ENCODE peak calls at places on chromosomes 1 and 21, in eight cellular contexts. X is naive B cell; P is LoVo; J is fibroblast of mammary gland; H is HEK293T; B is CD4-positive, CD25-positive, alpha-beta regulatory T cell; U is epithelial cell of esophagus; R is T-cell. I is an unnamed sample.

GRCh38 chr21:21199342-21200102 is 201.3 kb downstream of the NCAM2 start:
- DNase-seq in J (peak; percentile 26), H (no peak), R (no peak), B (no peak), X (no peak), U (no peak), P (no peak), I (no peak)

GRCh38 chr1:205354259-205354904 is 2.3 kb downstream of the KLHDC8A start:
- DNase-seq in H (peak; percentile 71), U (peak; percentile 75), X (peak; percentile 57), R (peak; percentile 55), J (peak; percentile 80), B (peak; percentile 78), P (peak; percentile 58), I (peak; percentile 80)

GRCh38 chr1:241213147-241213546 is 143.9 kb downstream of the RGS7 start:
- DNase-seq in U (peak; percentile 47), H (no peak), J (peak; percentile 21), R (no peak), P (no peak), X (no peak), B (no peak), I (no peak)

GRCh38 chr1:119829636-119830035 is 18.4 kb upstream of the REG4 start:
- DNase-seq in U (no peak), H (no peak), P (no peak), J (no peak), B (no peak), X (no peak), R (no peak), I (no peak)

GRCh38 chr21:29481641-29482040 is 182.9 kb downstream of the BACH1 start:
- DNase-seq in R (no peak), H (no peak), B (no peak), P (no peak), J (peak; percentile 19), X (no peak), U (no peak), I (no peak)

GRCh38 chr21:38985423-38986378 is 180.0 kb downstream of the ETS2 start:
- DNase-seq in R (no peak), U (peak; percentile 91), X (peak; percentile 9), H (peak; percentile 36), J (peak; percentile 98), P (no peak), B (peak; percentile 79), I (no peak)

GRCh38 chr1:5311147-5311546 is 656.7 kb downstream of the AJAP1 start:
- DNase-seq in H (no peak), X (no peak), B (no peak), J (no peak), P (no peak), R (no peak), U (no peak), I (no peak)

GRCh38 chr1:58608945-58609344 is 31.9 kb upstream of the TACSTD2 start:
- DNase-seq in J (no peak), R (no peak), B (no peak), U (peak; percentile 69), H (no peak), X (no peak), P (no peak), I (no peak)

GRCh38 chr1:39158330-39159086 is 46.0 kb upstream of the MACF1 start:
- DNase-seq in R (no peak), P (peak; percentile 90), X (no peak), B (no peak), J (no peak), H (no peak), U (peak; percentile 69), I (no peak)

GRCh38 chr1:200959341-200959985 is 64.1 kb downstream of the KIF21B start:
- DNase-seq in U (no peak), X (no peak), J (no peak), B (no peak), P (no peak), R (no peak), H (no peak), I (no peak)

GRCh38 chr1:26574690-26575349 is 45.3 kb downstream of the RPS6KA1 start:
- DNase-seq in H (no peak), X (no peak), B (no peak), R (no peak), J (peak; percentile 80), P (no peak), U (no peak), I (no peak)

GRCh38 chr1:57061369-57061768 is 95.6 kb upstream of the C8B start:
- DNase-seq in B (no peak), X (no peak), J (peak; percentile 42), U (peak; percentile 39), H (peak; percentile 26), P (no peak), R (no peak), I (no peak)

GRCh38 chr1:154714638-154715037 is 106.7 kb upstream of the ADAR start:
- DNase-seq in H (peak; percentile 27), B (peak; percentile 20), J (peak; percentile 49), P (peak; percentile 12), U (peak; percentile 41), X (no peak), R (no peak), I (no peak)

GRCh38 chr1:156781585-156782186 is 14.4 kb downstream of the PRCC start:
- DNase-seq in J (peak; percentile 88), H (no peak), R (no peak), P (no peak), B (no peak), X (no peak), U (no peak), I (no peak)

GRCh38 chr1:208857471-208857870 is 613.3 kb upstream of the PLXNA2 start:
- DNase-seq in B (no peak), R (no peak), X (no peak), U (peak; percentile 74), J (no peak), P (no peak), H (no peak), I (no peak)

GRCh38 chr1:229209386-229209785 is 61.5 kb upstream of the RAB4A start:
- DNase-seq in B (peak; percentile 40), X (no peak), J (peak; percentile 53), P (no peak), U (no peak), R (no peak), H (no peak), I (no peak)

GRCh38 chr1:19477284-19478240 is 7.8 kb downstream of the CAPZB start:
- DNase-seq in X (peak; percentile 61), B (peak; percentile 68), J (no peak), H (no peak), R (peak; percentile 42), U (no peak), P (no peak), I (no peak)

GRCh38 chr21:43721225-43721605 is 2.3 kb downstream of the PDXK start:
- DNase-seq in R (no peak), P (no peak), H (no peak), J (no peak), B (no peak), U (no peak), X (no peak), I (no peak)

GRCh38 chr1:222880586-222880985 is 65.7 kb downstream of the DISP1 start:
- DNase-seq in X (no peak), H (no peak), R (no peak), B (peak; percentile 39), U (peak; percentile 61), P (no peak), J (peak; percentile 87), I (no peak)

GRCh38 chr1:87398644-87399043 is 70.0 kb downstream of the LMO4 start:
- DNase-seq in B (no peak), H (no peak), P (no peak), J (peak; percentile 92), R (no peak), U (peak; percentile 87), X (no peak), I (no peak)

GRCh38 chr1:83693409-83694126 is 305.4 kb downstream of the TTLL7 start:
- DNase-seq in X (no peak), H (peak; percentile 22), J (no peak), U (no peak), B (no peak), P (no peak), R (no peak), I (no peak)

GRCh38 chr1:185144233-185144632 is 12.5 kb downstream of the TRMT1L start:
- DNase-seq in U (peak; percentile 10), J (peak; percentile 28), R (no peak), X (no peak), H (no peak), P (no peak), B (no peak), I (no peak)

GRCh38 chr1:48697066-48697707 is 79.5 kb downstream of the BEND5 start:
- DNase-seq in H (peak; percentile 65), J (peak; percentile 41), P (peak; percentile 34), B (peak; percentile 37), R (peak; percentile 27), U (peak; percentile 54), X (peak; percentile 22), I (peak; percentile 34)

GRCh38 chr1:42957880-42958487 is 684 bp downstream of the SLC2A1 start:
- DNase-seq in U (no peak), H (peak; percentile 72), P (peak; percentile 49), X (peak; percentile 68), J (peak; percentile 35), R (peak; percentile 34), B (peak; percentile 72), I (no peak)

GRCh38 chr1:93804412-93804811 is 74.6 kb downstream of the DNTTIP2 start:
- DNase-seq in H (no peak), X (no peak), J (peak; percentile 90), B (no peak), R (no peak), U (peak; percentile 84), P (no peak), I (peak; percentile 51)

GRCh38 chr1:44733365-44733764 is 2.4 kb upstream of the RNU5D-1 start:
- DNase-seq in P (peak; percentile 21), H (no peak), U (peak; percentile 28), X (no peak), J (peak; percentile 97), B (no peak), R (no peak), I (no peak)

GRCh38 chr1:207089627-207090265 is 1.1 kb downstream of the C4BPB start:
- DNase-seq in R (no peak), J (no peak), X (peak; percentile 6), P (no peak), U (no peak), H (no peak), B (no peak), I (no peak)

GRCh38 chr1:169132512-169133227 is 26.2 kb downstream of the ATP1B1 start:
- DNase-seq in H (no peak), J (no peak), X (no peak), B (no peak), P (no peak), U (peak; percentile 45), R (no peak), I (no peak)

GRCh38 chr1:238991730-238992490 is 394.5 kb upstream of the CHRM3 start:
- DNase-seq in J (peak; percentile 12), H (no peak), R (no peak), B (no peak), X (no peak), U (no peak), P (no peak), I (no peak)

GRCh38 chr1:942411-942821 is 16.6 kb downstream of the NOC2L start:
- DNase-seq in J (no peak), R (no peak), H (no peak), U (no peak), X (no peak), B (no peak), P (no peak), I (no peak)

GRCh38 chr1:9835404-9835757 is 11.6 kb upstream of the CLSTN1 start:
- DNase-seq in U (no peak), P (no peak), B (no peak), R (no peak), X (no peak), H (no peak), J (no peak), I (no peak)

GRCh38 chr1:244173765-244174164 is 122.7 kb downstream of the ZBTB18 start:
- DNase-seq in B (no peak), R (no peak), H (no peak), P (no peak), X (no peak), U (no peak), J (no peak), I (no peak)

GRCh38 chr1:41319803-41320711 is 41.2 kb upstream of the FOXO6 start:
- DNase-seq in U (no peak), P (no peak), J (no peak), H (no peak), X (no peak), B (no peak), R (no peak), I (no peak)

GRCh38 chr1:155192346-155193274 is 15.1 kb downstream of the THBS3 start:
- DNase-seq in H (no peak), J (no peak), U (no peak), X (no peak), P (no peak), R (no peak), B (peak; percentile 71), I (no peak)

I was measured in NCI-H460.